ENCODE peak calls at places on chromosomes 11 and 22, in six cellular contexts. M, G, T, R, W and Y are unnamed samples.

GRCh38 chr22:46612904-46613605 is 7.1 kb upstream of the GRAMD4 start:
- DNase-seq in G (no peak), M (peak), W (no peak), T (no peak), R (no peak), Y (peak)

GRCh38 chr11:10450451-10451398 is 4.3 kb upstream of the AMPD3 start:
- DNase-seq in G (no peak), R (peak), T (no peak), W (no peak), M (peak), Y (no peak)

GRCh38 chr22:35956850-35957249 is 71.8 kb downstream of the RBFOX2 start:
- DNase-seq in T (no peak), R (no peak), W (no peak), M (no peak), G (no peak), Y (no peak)

GRCh38 chr22:48885271-48885918 is 942.3 kb downstream of the BRD1 start:
- DNase-seq in T (no peak), M (no peak), G (no peak), W (no peak), R (peak), Y (no peak)

GRCh38 chr11:64084146-64084961 is 48.6 kb downstream of the FLRT1 start:
- DNase-seq in T (no peak), R (peak), M (no peak), G (no peak), W (no peak), Y (no peak)

GRCh38 chr11:3002871-3003270 is 10.7 kb upstream of the NAP1L4 start:
- DNase-seq in T (no peak), G (no peak), M (no peak), R (no peak), W (no peak), Y (no peak)

GRCh38 chr11:86438685-86439084 is 64.0 kb downstream of the CCDC81 start:
- DNase-seq in W (no peak), T (no peak), R (no peak), M (no peak), G (no peak), Y (no peak)

GRCh38 chr22:40383905-40384304 is 13.5 kb downstream of the SGSM3 start:
- DNase-seq in M (no peak), W (no peak), G (no peak), R (no peak), T (no peak), Y (no peak)

GRCh38 chr11:3243880-3244279 is 11.7 kb upstream of the MRGPRE start:
- DNase-seq in R (no peak), W (no peak), G (no peak), T (no peak), M (no peak), Y (no peak)

GRCh38 chr22:37538590-37539357 is 19.6 kb upstream of the CARD10 start:
- DNase-seq in G (peak), T (peak), R (peak), W (peak), M (peak), Y (peak)

GRCh38 chr11:73203790-73204189 is 14.3 kb upstream of the P2RY2 start:
- DNase-seq in W (no peak), R (no peak), G (no peak), M (no peak), T (no peak), Y (no peak)

GRCh38 chr11:126647735-126648134 is 292.2 kb downstream of the ST3GAL4 start:
- DNase-seq in M (no peak), T (no peak), G (no peak), W (peak), R (no peak), Y (no peak)

GRCh38 chr11:132008872-132009271 is 638.5 kb downstream of the NTM start:
- DNase-seq in W (peak), T (no peak), R (no peak), M (no peak), G (no peak), Y (no peak)

GRCh38 chr11:83006877-83007330 is 64.8 kb downstream of the RAB30 start:
- DNase-seq in G (no peak), M (peak), W (no peak), T (no peak), R (no peak), Y (no peak)

GRCh38 chr22:46524203-46524740 is 13.1 kb downstream of the CELSR1 start:
- DNase-seq in W (no peak), M (no peak), R (no peak), T (no peak), G (no peak), Y (no peak)

GRCh38 chr22:27382947-27383346 is 418.6 kb downstream of the MN1 start:
- DNase-seq in R (no peak), T (no peak), G (no peak), M (no peak), W (no peak), Y (no peak)

GRCh38 chr11:74725701-74726100 is 5.5 kb downstream of the CHRDL2 start:
- DNase-seq in G (no peak), M (no peak), T (no peak), W (no peak), R (no peak), Y (no peak)

GRCh38 chr22:24407278-24407665 is 20.1 kb upstream of the ADORA2A start:
- DNase-seq in R (no peak), T (no peak), W (no peak), G (no peak), M (no peak), Y (no peak)

GRCh38 chr11:23749762-23750430 is 747.0 kb upstream of the LUZP2 start:
- DNase-seq in M (no peak), R (no peak), W (no peak), T (no peak), G (no peak), Y (no peak)

GRCh38 chr22:19970479-19971275 is 29.1 kb upstream of the TXNRD2 start:
- DNase-seq in M (peak), T (peak), G (no peak), W (no peak), R (peak), Y (no peak)

GRCh38 chr22:19483481-19484244 is 3.9 kb downstream of the CDC45 start:
- DNase-seq in W (no peak), M (no peak), T (no peak), G (no peak), R (no peak), Y (no peak)

GRCh38 chr11:48012051-48012391 is 31.7 kb downstream of the PTPRJ start:
- DNase-seq in G (no peak), R (no peak), M (peak), T (no peak), W (no peak), Y (no peak)

GRCh38 chr11:29271616-29272015 is 745.2 kb downstream of the KCNA4 start:
- DNase-seq in T (no peak), G (no peak), W (no peak), R (no peak), M (no peak), Y (no peak)

GRCh38 chr11:116721983-116722382 is 50.8 kb downstream of the BUD13 start:
- DNase-seq in R (no peak), W (no peak), T (no peak), G (no peak), M (no peak), Y (no peak)

GRCh38 chr11:78188809-78189724 is at the start of gene USP35:
- DNase-seq in G (no peak), T (no peak), R (no peak), M (no peak), W (no peak), Y (no peak)